ENCODE peak calls at places on chromosomes 4 and X, in seven cellular contexts. G, N, I, X, K, H and M are unnamed samples.

GRCh38 chr4:2848449-2848848 is 4.8 kb downstream of the ADD1 start:
- DNase-seq in G (no peak), I (no peak), X (no peak), K (no peak), N (no peak), H (no peak), M (no peak)

GRCh38 chr4:106358899-106359298 is 9.7 kb downstream of the GIMD1 start:
- DNase-seq in H (no peak), I (no peak), G (no peak), X (no peak), K (no peak), N (no peak), M (no peak)

GRCh38 chrX:31353095-31353494 is 281.3 kb upstream of the FTHL17 start:
- DNase-seq in H (no peak), N (no peak), X (no peak), G (no peak), K (no peak), I (no peak), M (no peak)

GRCh38 chr4:109359040-109359646 is 56.7 kb upstream of the COL25A1 start:
- DNase-seq in H (peak), X (no peak), G (no peak), N (no peak), I (peak), K (peak), M (no peak)

GRCh38 chr4:9984621-9985020 is 36.7 kb downstream of the SLC2A9 start:
- DNase-seq in X (no peak), H (no peak), N (no peak), I (no peak), K (no peak), G (no peak), M (no peak)

GRCh38 chr4:140183270-140183669 is 29.3 kb upstream of the MAML3 start:
- DNase-seq in K (no peak), X (no peak), N (no peak), H (no peak), I (no peak), G (no peak), M (no peak)

GRCh38 chrX:72105436-72105835 is 26.3 kb downstream of the RTL5 start:
- DNase-seq in H (no peak), N (no peak), I (peak), X (no peak), K (peak), G (peak), M (no peak)

GRCh38 chr4:105741548-105741947 is 33.0 kb downstream of the GSTCD start:
- DNase-seq in X (no peak), I (no peak), K (no peak), N (no peak), H (no peak), G (no peak), M (no peak)

GRCh38 chr4:42397256-42397634 is at the start of gene SHISA3:
- DNase-seq in N (peak), X (peak), I (no peak), G (no peak), K (peak), H (no peak), M (no peak)

GRCh38 chrX:136879001-136879667 is 1.4 kb downstream of the RBMX start:
- DNase-seq in X (no peak), H (no peak), I (no peak), K (no peak), N (no peak), G (no peak), M (no peak)

GRCh38 chr4:67746797-67747495 is 7.2 kb downstream of the GNRHR start:
- DNase-seq in X (no peak), I (no peak), N (peak), G (no peak), H (no peak), K (no peak), M (no peak)

GRCh38 chrX:21840199-21840557 is 761 bp downstream of the MBTPS2 start:
- DNase-seq in X (no peak), H (no peak), K (no peak), G (no peak), I (no peak), N (no peak), M (no peak)